ENCODE peak calls at places on chromosomes 7 and 10, in nine cellular contexts. One of them, this sample, is unnamed.

GRCh38 chr7:28200598-28200997 is 20.0 kb upstream of the JAZF1 start:
- DNase-seq in SJSA1: no peak
- DNase-seq in foreskin fibroblast: no peak
- DNase-seq in CD8-positive, alpha-beta T cell: no peak
- DNase-seq in suprapubic skin: no peak
- DNase-seq in fibroblast of mammary gland: no peak
- DNase-seq in body of pancreas: no peak
- DNase-seq in tibial artery: no peak
- DNase-seq in OCI-LY7: peak; percentile 25
- DNase-seq in this sample: no peak

GRCh38 chr10:23643396-23643795 is 204.5 kb downstream of the OTUD1 start:
- DNase-seq in SJSA1: no peak
- DNase-seq in foreskin fibroblast: no peak
- DNase-seq in CD8-positive, alpha-beta T cell: no peak
- DNase-seq in suprapubic skin: no peak
- DNase-seq in fibroblast of mammary gland: peak; percentile 59
- DNase-seq in body of pancreas: no peak
- DNase-seq in tibial artery: no peak
- DNase-seq in OCI-LY7: no peak
- DNase-seq in this sample: peak; percentile 25

GRCh38 chr10:4431114-4431862 is 394.7 kb upstream of the AKR1E2 start:
- DNase-seq in SJSA1: peak; percentile 71
- DNase-seq in foreskin fibroblast: peak; percentile 77
- DNase-seq in CD8-positive, alpha-beta T cell: no peak
- DNase-seq in suprapubic skin: no peak
- DNase-seq in fibroblast of mammary gland: peak; percentile 25
- DNase-seq in body of pancreas: no peak
- DNase-seq in tibial artery: no peak
- DNase-seq in OCI-LY7: no peak
- DNase-seq in this sample: peak; percentile 58

GRCh38 chr10:132932461-132933307 is 9.7 kb downstream of the CFAP46 start:
- DNase-seq in SJSA1: no peak
- DNase-seq in foreskin fibroblast: no peak
- DNase-seq in CD8-positive, alpha-beta T cell: no peak
- DNase-seq in suprapubic skin: no peak
- DNase-seq in fibroblast of mammary gland: no peak
- DNase-seq in body of pancreas: no peak
- DNase-seq in tibial artery: no peak
- DNase-seq in OCI-LY7: no peak
- DNase-seq in this sample: no peak

GRCh38 chr7:72409638-72410015 is 2.5 kb downstream of the CALN1 start:
- DNase-seq in SJSA1: no peak
- DNase-seq in foreskin fibroblast: no peak
- DNase-seq in CD8-positive, alpha-beta T cell: no peak
- DNase-seq in suprapubic skin: no peak
- DNase-seq in fibroblast of mammary gland: no peak
- DNase-seq in body of pancreas: no peak
- DNase-seq in tibial artery: no peak
- DNase-seq in OCI-LY7: no peak
- DNase-seq in this sample: no peak

GRCh38 chr10:102505462-102506115 is 1.8 kb downstream of the SUFU start:
- DNase-seq in SJSA1: no peak
- DNase-seq in foreskin fibroblast: no peak
- DNase-seq in CD8-positive, alpha-beta T cell: no peak
- DNase-seq in suprapubic skin: no peak
- DNase-seq in fibroblast of mammary gland: no peak
- DNase-seq in body of pancreas: peak; percentile 33
- DNase-seq in tibial artery: peak; percentile 63
- DNase-seq in OCI-LY7: no peak
- DNase-seq in this sample: no peak

GRCh38 chr10:178208-178607 is 43.0 kb downstream of the ZMYND11 start:
- DNase-seq in SJSA1: no peak
- DNase-seq in foreskin fibroblast: peak; percentile 60
- DNase-seq in CD8-positive, alpha-beta T cell: no peak
- DNase-seq in suprapubic skin: no peak
- DNase-seq in fibroblast of mammary gland: peak; percentile 64
- DNase-seq in body of pancreas: no peak
- DNase-seq in tibial artery: no peak
- DNase-seq in OCI-LY7: peak; percentile 60
- DNase-seq in this sample: peak; percentile 64

GRCh38 chr10:132396495-132397035 is 435 bp upstream of the PWWP2B start:
- DNase-seq in SJSA1: no peak
- DNase-seq in foreskin fibroblast: peak; percentile 81
- DNase-seq in CD8-positive, alpha-beta T cell: no peak
- DNase-seq in suprapubic skin: no peak
- DNase-seq in fibroblast of mammary gland: peak; percentile 14
- DNase-seq in body of pancreas: peak; percentile 82
- DNase-seq in tibial artery: peak; percentile 83
- DNase-seq in OCI-LY7: peak; percentile 57
- DNase-seq in this sample: peak; percentile 42

GRCh38 chr7:116628971-116629586 is 42.9 kb upstream of the MET start:
- DNase-seq in SJSA1: no peak
- DNase-seq in foreskin fibroblast: peak; percentile 45
- DNase-seq in CD8-positive, alpha-beta T cell: no peak
- DNase-seq in suprapubic skin: no peak
- DNase-seq in fibroblast of mammary gland: peak; percentile 47
- DNase-seq in body of pancreas: peak; percentile 77
- DNase-seq in tibial artery: no peak
- DNase-seq in OCI-LY7: no peak
- DNase-seq in this sample: peak; percentile 38

GRCh38 chr7:75971961-75972763 is 22.2 kb downstream of the TMEM120A start:
- DNase-seq in SJSA1: no peak
- DNase-seq in foreskin fibroblast: peak; percentile 48
- DNase-seq in CD8-positive, alpha-beta T cell: no peak
- DNase-seq in suprapubic skin: peak; percentile 92
- DNase-seq in fibroblast of mammary gland: peak; percentile 44
- DNase-seq in body of pancreas: peak; percentile 38
- DNase-seq in tibial artery: peak; percentile 77
- DNase-seq in OCI-LY7: no peak
- DNase-seq in this sample: peak; percentile 39

GRCh38 chr10:130127612-130128607 is 8.3 kb upstream of the GLRX3 start:
- DNase-seq in SJSA1: peak; percentile 48
- DNase-seq in foreskin fibroblast: peak; percentile 81
- DNase-seq in CD8-positive, alpha-beta T cell: peak; percentile 16
- DNase-seq in suprapubic skin: no peak
- DNase-seq in fibroblast of mammary gland: peak; percentile 64
- DNase-seq in body of pancreas: peak; percentile 58
- DNase-seq in tibial artery: no peak
- DNase-seq in OCI-LY7: peak; percentile 69
- DNase-seq in this sample: peak; percentile 69

GRCh38 chr7:148623586-148624282 is 33.2 kb downstream of the C7orf33 start:
- DNase-seq in SJSA1: peak; percentile 23
- DNase-seq in foreskin fibroblast: peak; percentile 20
- DNase-seq in CD8-positive, alpha-beta T cell: no peak
- DNase-seq in suprapubic skin: no peak
- DNase-seq in fibroblast of mammary gland: peak; percentile 45
- DNase-seq in body of pancreas: no peak
- DNase-seq in tibial artery: no peak
- DNase-seq in OCI-LY7: no peak
- DNase-seq in this sample: peak; percentile 82

GRCh38 chr10:112360308-112361270 is 13.3 kb upstream of the ACSL5 start:
- DNase-seq in SJSA1: no peak
- DNase-seq in foreskin fibroblast: peak; percentile 21
- DNase-seq in CD8-positive, alpha-beta T cell: no peak
- DNase-seq in suprapubic skin: no peak
- DNase-seq in fibroblast of mammary gland: peak; percentile 70
- DNase-seq in body of pancreas: peak; percentile 43
- DNase-seq in tibial artery: no peak
- DNase-seq in OCI-LY7: no peak
- DNase-seq in this sample: peak; percentile 67

GRCh38 chr10:16814081-16814480 is 3.1 kb downstream of the RSU1 start:
- DNase-seq in SJSA1: no peak
- DNase-seq in foreskin fibroblast: no peak
- DNase-seq in CD8-positive, alpha-beta T cell: no peak
- DNase-seq in suprapubic skin: no peak
- DNase-seq in fibroblast of mammary gland: no peak
- DNase-seq in body of pancreas: no peak
- DNase-seq in tibial artery: no peak
- DNase-seq in OCI-LY7: no peak
- DNase-seq in this sample: no peak

GRCh38 chr7:82985144-82985802 is 177.4 kb downstream of the PCLO start:
- DNase-seq in SJSA1: no peak
- DNase-seq in foreskin fibroblast: no peak
- DNase-seq in CD8-positive, alpha-beta T cell: no peak
- DNase-seq in suprapubic skin: no peak
- DNase-seq in fibroblast of mammary gland: no peak
- DNase-seq in body of pancreas: no peak
- DNase-seq in tibial artery: no peak
- DNase-seq in OCI-LY7: no peak
- DNase-seq in this sample: no peak

DNA sequence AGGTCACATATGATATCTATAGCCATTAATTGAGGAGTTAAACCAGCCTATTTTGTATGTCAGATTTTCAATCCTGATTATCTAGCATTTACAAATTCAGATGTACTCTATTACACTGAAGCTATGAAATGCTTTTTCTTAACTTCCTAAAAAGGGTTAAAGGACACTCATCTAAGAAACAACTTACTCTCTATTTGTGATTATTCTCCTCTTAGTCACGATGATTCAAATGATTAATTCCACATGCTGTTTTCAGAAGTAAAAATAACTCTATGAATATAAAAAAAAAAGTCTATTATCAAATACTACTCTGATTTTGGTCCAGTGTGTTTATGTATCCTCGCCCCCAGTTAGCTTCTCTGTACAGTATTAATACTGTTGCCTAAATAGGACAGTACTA is 1199.9 kb downstream of the GATA3 start:
- DNase-seq in SJSA1: no peak
- DNase-seq in foreskin fibroblast: peak; percentile 77
- DNase-seq in CD8-positive, alpha-beta T cell: no peak
- DNase-seq in suprapubic skin: no peak
- DNase-seq in fibroblast of mammary gland: peak; percentile 89
- DNase-seq in body of pancreas: no peak
- DNase-seq in tibial artery: no peak
- DNase-seq in OCI-LY7: no peak
- DNase-seq in this sample: peak; percentile 72
- H3K4me3 ChIP-seq in SJSA1: no peak overlapping the region
- H3K4me3 ChIP-seq in foreskin fibroblast: no peak overlapping the region
- H3K4me3 ChIP-seq in CD8-positive, alpha-beta T cell: no peak overlapping the region
- H3K4me3 ChIP-seq in suprapubic skin: no peak overlapping the region
- H3K4me3 ChIP-seq in fibroblast of mammary gland: no peak overlapping the region
- H3K4me3 ChIP-seq in body of pancreas: no peak overlapping the region
- H3K4me3 ChIP-seq in tibial artery: no peak overlapping the region
- H3K4me3 ChIP-seq in OCI-LY7: no peak overlapping the region
- H3K4me3 ChIP-seq in this sample: no peak overlapping the region

GRCh38 chr10:80470266-80470665 is 16.2 kb downstream of the TSPAN14 start:
- DNase-seq in SJSA1: no peak
- DNase-seq in foreskin fibroblast: no peak
- DNase-seq in CD8-positive, alpha-beta T cell: no peak
- DNase-seq in suprapubic skin: no peak
- DNase-seq in fibroblast of mammary gland: no peak
- DNase-seq in body of pancreas: no peak
- DNase-seq in tibial artery: no peak
- DNase-seq in OCI-LY7: no peak
- DNase-seq in this sample: no peak

GRCh38 chr10:80466724-80467326 is 12.7 kb downstream of the TSPAN14 start:
- DNase-seq in SJSA1: no peak
- DNase-seq in foreskin fibroblast: no peak
- DNase-seq in CD8-positive, alpha-beta T cell: no peak
- DNase-seq in suprapubic skin: no peak
- DNase-seq in fibroblast of mammary gland: no peak
- DNase-seq in body of pancreas: no peak
- DNase-seq in tibial artery: no peak
- DNase-seq in OCI-LY7: no peak
- DNase-seq in this sample: no peak

GRCh38 chr10:80468806-80469421 is 14.8 kb downstream of the TSPAN14 start:
- DNase-seq in SJSA1: no peak
- DNase-seq in foreskin fibroblast: no peak
- DNase-seq in CD8-positive, alpha-beta T cell: no peak
- DNase-seq in suprapubic skin: no peak
- DNase-seq in fibroblast of mammary gland: no peak
- DNase-seq in body of pancreas: no peak
- DNase-seq in tibial artery: no peak
- DNase-seq in OCI-LY7: no peak
- DNase-seq in this sample: no peak

GRCh38 chr10:80465839-80466590 is 11.9 kb downstream of the TSPAN14 start:
- DNase-seq in SJSA1: no peak
- DNase-seq in foreskin fibroblast: no peak
- DNase-seq in CD8-positive, alpha-beta T cell: no peak
- DNase-seq in suprapubic skin: no peak
- DNase-seq in fibroblast of mammary gland: no peak
- DNase-seq in body of pancreas: no peak
- DNase-seq in tibial artery: no peak
- DNase-seq in OCI-LY7: peak; percentile 43
- DNase-seq in this sample: no peak

GRCh38 chr10:80468002-80468401 is 13.9 kb downstream of the TSPAN14 start:
- DNase-seq in SJSA1: peak; percentile 64
- DNase-seq in foreskin fibroblast: no peak
- DNase-seq in CD8-positive, alpha-beta T cell: peak; percentile 40
- DNase-seq in suprapubic skin: peak; percentile 87
- DNase-seq in fibroblast of mammary gland: no peak
- DNase-seq in body of pancreas: no peak
- DNase-seq in tibial artery: peak; percentile 75
- DNase-seq in OCI-LY7: peak; percentile 80
- DNase-seq in this sample: no peak
- H3K4me3 ChIP-seq in SJSA1: no peak overlapping the region
- H3K4me3 ChIP-seq in foreskin fibroblast: no peak overlapping the region
- H3K4me3 ChIP-seq in CD8-positive, alpha-beta T cell: peak overlapping the region; percentile 46
- H3K4me3 ChIP-seq in suprapubic skin: peak overlapping the region; percentile 12
- H3K4me3 ChIP-seq in fibroblast of mammary gland: no peak overlapping the region
- H3K4me3 ChIP-seq in body of pancreas: no peak overlapping the region
- H3K4me3 ChIP-seq in tibial artery: no peak overlapping the region
- H3K4me3 ChIP-seq in OCI-LY7: peak overlapping the region; percentile 52
- H3K4me3 ChIP-seq in this sample: no peak overlapping the region

GRCh38 chr10:20879136-20879535 is 18.0 kb downstream of the NEBL start:
- DNase-seq in SJSA1: no peak
- DNase-seq in foreskin fibroblast: peak; percentile 5
- DNase-seq in CD8-positive, alpha-beta T cell: no peak
- DNase-seq in suprapubic skin: no peak
- DNase-seq in fibroblast of mammary gland: no peak
- DNase-seq in body of pancreas: no peak
- DNase-seq in tibial artery: no peak
- DNase-seq in OCI-LY7: no peak
- DNase-seq in this sample: no peak
- H3K4me3 ChIP-seq in SJSA1: no peak overlapping the region
- H3K4me3 ChIP-seq in foreskin fibroblast: no peak overlapping the region
- H3K4me3 ChIP-seq in CD8-positive, alpha-beta T cell: no peak overlapping the region
- H3K4me3 ChIP-seq in suprapubic skin: no peak overlapping the region
- H3K4me3 ChIP-seq in fibroblast of mammary gland: no peak overlapping the region
- H3K4me3 ChIP-seq in body of pancreas: no peak overlapping the region
- H3K4me3 ChIP-seq in tibial artery: no peak overlapping the region
- H3K4me3 ChIP-seq in OCI-LY7: no peak overlapping the region
- H3K4me3 ChIP-seq in this sample: no peak overlapping the region

DNA sequence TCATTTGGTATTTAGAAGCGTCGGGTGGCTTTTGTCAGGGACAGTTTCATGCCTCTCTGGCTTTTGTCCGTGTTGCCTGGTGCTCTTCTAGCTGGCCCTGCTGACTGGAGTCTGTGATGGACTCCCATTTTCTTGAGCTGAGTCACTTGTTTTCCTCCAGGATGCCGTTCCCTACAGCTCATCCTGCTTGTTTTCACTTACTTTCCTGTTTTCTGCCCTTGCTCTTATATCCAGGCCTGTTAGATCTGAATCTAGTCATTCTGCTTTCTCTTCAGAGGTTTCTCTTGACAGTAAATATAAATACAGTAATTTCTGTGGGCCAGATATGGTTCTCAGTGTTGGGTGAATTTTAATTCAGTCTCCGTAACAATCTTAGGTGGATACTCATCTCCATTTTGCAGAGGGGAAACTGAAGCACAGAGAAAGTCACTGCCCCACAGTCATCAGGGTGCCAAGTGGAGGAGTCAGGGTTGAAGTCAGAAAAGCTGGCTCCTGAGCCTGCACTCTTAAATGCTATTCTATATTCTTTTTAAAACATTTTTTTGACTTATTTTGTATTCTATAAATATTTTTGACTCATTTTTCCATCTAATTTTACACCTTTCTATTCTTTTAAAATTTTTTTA is 85.4 kb downstream of the CCNY start:
- DNase-seq in SJSA1: peak; percentile 86
- DNase-seq in foreskin fibroblast: peak; percentile 93
- DNase-seq in CD8-positive, alpha-beta T cell: no peak
- DNase-seq in suprapubic skin: no peak
- DNase-seq in fibroblast of mammary gland: peak; percentile 93
- DNase-seq in body of pancreas: no peak
- DNase-seq in tibial artery: peak; percentile 75
- DNase-seq in OCI-LY7: no peak
- DNase-seq in this sample: peak; percentile 89
- H3K4me3 ChIP-seq in SJSA1: no peak overlapping the region
- H3K4me3 ChIP-seq in foreskin fibroblast: no peak overlapping the region
- H3K4me3 ChIP-seq in CD8-positive, alpha-beta T cell: no peak overlapping the region
- H3K4me3 ChIP-seq in suprapubic skin: no peak overlapping the region
- H3K4me3 ChIP-seq in fibroblast of mammary gland: no peak overlapping the region
- H3K4me3 ChIP-seq in body of pancreas: no peak overlapping the region
- H3K4me3 ChIP-seq in tibial artery: no peak overlapping the region
- H3K4me3 ChIP-seq in OCI-LY7: no peak overlapping the region
- H3K4me3 ChIP-seq in this sample: peak overlapping the region; percentile 35

This sample was measured in AG10803.